ENCODE peak calls at places on chromosomes 16 and 17, in eight cellular contexts. C is CD4-positive, alpha-beta memory T cell; G is heart left ventricle; M is CD8-positive, alpha-beta T cell; T is heart right ventricle; V is psoas muscle; E is PC-3; L is right cardiac atrium. Y is an unnamed sample. For H3K4me1, the result is how much of the 10 kb centered on the place peaks cover.

GRCh38 chr16:85566502-85567100 is 46.5 kb upstream of the GSE1 start:
- DNase-seq in E (no peak), M (no peak), G (no peak), C (no peak), T (no peak), V (no peak), L (no peak), Y (no peak)

GRCh38 chr16:674968-675883 is at the start of gene RHBDL1:
- DNase-seq in V (peak), L (peak), C (no peak), G (no peak), M (no peak), T (no peak), E (no peak), Y (peak)

GRCh38 chr17:73703216-73703615 is 59.0 kb upstream of the SDK2 start:
- DNase-seq in G (no peak), T (no peak), C (no peak), V (no peak), E (no peak), L (no peak), M (no peak), Y (no peak)

GRCh38 chr16:27427538-27427937 is 25.6 kb downstream of the IL21R start:
- DNase-seq in T (no peak), G (peak), L (no peak), V (no peak), M (peak), E (no peak), C (no peak), Y (no peak)

GRCh38 chr16:1102921-1103648 is 7.0 kb upstream of the C1QTNF8 start:
- DNase-seq in L (peak), T (peak), V (peak), G (peak), C (peak), M (peak), E (peak), Y (peak)

GRCh38 chr17:77610518-77610893 is 348.0 kb upstream of the TNRC6C start:
- DNase-seq in G (no peak), L (no peak), T (no peak), V (no peak), M (no peak), E (no peak), C (no peak), Y (no peak)

GRCh38 chr17:55273579-55274370 is 9.0 kb downstream of the HLF start:
- DNase-seq in G (peak), V (peak), L (peak), T (peak), M (no peak), E (no peak), C (no peak), Y (peak)

GRCh38 chr16:78675312-78675711 is 575.9 kb downstream of the WWOX start:
- DNase-seq in C (no peak), M (no peak), L (no peak), E (peak), T (no peak), G (no peak), V (no peak), Y (no peak)

GRCh38 chr17:82603981-82604448 is 44.2 kb downstream of the WDR45B start:
- DNase-seq in V (no peak), C (no peak), T (peak), E (no peak), L (peak), M (peak), G (peak), Y (no peak)

GRCh38 chr16:1645914-1646525 is 32.1 kb upstream of the JPT2 start:
- DNase-seq in T (no peak), G (no peak), E (peak), C (no peak), M (no peak), L (no peak), V (no peak), Y (no peak)

GRCh38 chr17:2487306-2487705 is 24.4 kb downstream of the METTL16 start:
- DNase-seq in V (no peak), T (no peak), C (no peak), G (no peak), E (peak), M (no peak), L (no peak), Y (no peak)

GRCh38 chr17:59545942-59546341 is 19.5 kb upstream of the DHX40 start:
- DNase-seq in T (no peak), M (no peak), E (no peak), L (no peak), C (no peak), V (no peak), G (no peak), Y (no peak)

GRCh38 chr17:78357177-78357586 is 2.7 kb downstream of the SOCS3 start:
- DNase-seq in T (no peak), E (peak), V (peak), M (peak), G (peak), C (no peak), L (peak), Y (no peak)

GRCh38 chr17:57097832-57098421 is 12.9 kb downstream of the AKAP1 start:
- DNase-seq in C (no peak), E (peak), L (peak), G (peak), T (peak), V (no peak), M (no peak), Y (no peak)

GRCh38 chr16:80552277-80552676 is 11.5 kb downstream of the DYNLRB2 start:
- DNase-seq in E (no peak), C (no peak), M (no peak), G (no peak), L (no peak), T (no peak), V (no peak), Y (no peak)

GRCh38 chr17:35809855-35810461 is 674 bp downstream of the TAF15 start:
- DNase-seq in L (no peak), T (no peak), V (no peak), E (no peak), G (no peak), C (no peak), M (no peak), Y (no peak)

DNA sequence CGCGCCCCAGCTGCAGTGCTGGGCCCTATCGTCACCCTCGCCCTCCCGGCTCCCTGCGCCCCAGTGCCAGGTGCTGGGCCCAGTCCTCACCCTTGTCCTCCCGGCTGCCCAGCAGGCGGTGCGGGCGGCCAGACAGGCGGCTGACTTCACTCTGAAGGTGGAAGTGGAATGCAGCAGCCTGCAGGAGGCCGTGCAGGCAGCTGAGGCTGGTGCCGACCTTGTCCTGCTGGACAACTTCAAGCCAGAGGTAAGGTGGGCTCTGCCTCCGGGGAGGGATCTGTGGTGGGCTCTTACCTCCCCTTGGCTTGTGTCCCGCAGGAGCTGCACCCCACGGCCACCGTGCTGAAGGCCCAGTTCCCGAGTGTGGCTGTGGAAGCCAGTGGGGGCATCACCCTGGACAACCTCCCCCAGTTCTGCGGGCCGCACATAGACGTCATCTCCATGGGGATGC is 17.9 kb downstream of the QPRT start:
- DNase-seq in M (no peak), G (no peak), C (no peak), V (no peak), T (no peak), L (peak), E (no peak), Y (no peak)
- H3K4me1 ChIP-seq in M (under half), G (under half), C (under half), V (under half), T (under half), L (under half), E (under half), Y (under half)

DNA sequence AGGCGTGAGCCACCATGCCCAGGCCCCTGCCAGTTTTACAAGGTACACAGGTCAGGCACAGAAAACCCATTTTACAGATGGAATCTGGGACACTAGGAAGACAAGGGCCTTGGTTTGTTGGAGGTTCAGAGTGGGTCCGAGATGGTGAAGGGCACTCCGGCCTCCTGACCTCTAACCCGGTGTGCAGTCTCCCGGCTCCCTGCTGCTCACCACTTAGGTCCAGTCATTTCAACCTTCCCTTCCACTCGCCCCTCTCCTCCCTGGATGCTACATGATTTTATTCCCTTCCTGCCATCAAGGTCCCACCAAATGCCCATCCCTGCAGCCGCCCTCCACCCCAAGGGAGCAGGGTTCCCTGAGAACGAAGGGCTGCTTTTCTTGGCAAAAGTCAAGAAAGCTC is 8.7 kb downstream of the ITGAX start:
- DNase-seq in T (no peak), L (no peak), M (no peak), V (no peak), G (no peak), C (no peak), E (no peak), Y (no peak)
- H3K4me1 ChIP-seq in T (under half), L (under half), M (under half), V (under half), G (under half), C (under half), E (under half), Y (under half)

GRCh38 chr16:66933776-66934137 is 445 bp downstream of the CIAO2B start:
- DNase-seq in E (peak), G (no peak), C (no peak), L (no peak), T (no peak), V (no peak), M (no peak), Y (no peak)

GRCh38 chr16:66931665-66932064 is 2.5 kb downstream of the CIAO2B start:
- DNase-seq in G (no peak), E (no peak), C (no peak), L (no peak), V (no peak), T (no peak), M (no peak), Y (no peak)

GRCh38 chr16:66930189-66930588 is 4.0 kb downstream of the CIAO2B start:
- DNase-seq in V (peak), E (peak), T (no peak), M (no peak), G (no peak), C (no peak), L (no peak), Y (no peak)

GRCh38 chr16:66934138-66934838 is at the start of gene CIAO2B:
- DNase-seq in T (peak), E (peak), G (peak), V (peak), L (peak), C (peak), M (peak), Y (peak)

DNA sequence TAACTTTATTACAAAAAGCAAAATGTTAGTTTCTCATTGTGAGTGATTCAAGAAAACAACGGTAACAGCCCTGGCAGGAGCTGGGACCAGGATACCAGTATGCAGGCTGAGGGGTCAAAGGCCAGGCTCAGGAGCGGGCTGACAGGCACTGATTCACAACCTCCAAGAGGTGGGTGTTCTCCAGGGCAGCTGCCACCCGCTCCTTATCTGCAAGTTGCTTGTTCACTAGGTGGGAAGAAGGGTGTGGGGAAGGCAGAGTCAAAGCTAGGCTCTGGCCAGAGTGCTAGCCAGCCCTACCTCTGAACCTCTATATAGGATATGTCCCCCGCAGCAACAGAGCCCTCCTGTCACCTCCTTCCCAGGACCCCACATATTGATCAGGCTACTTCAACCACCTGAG is 2.1 kb downstream of the CIAO2B start:
- DNase-seq in T (no peak), L (no peak), C (no peak), G (no peak), E (no peak), V (no peak), M (no peak), Y (no peak)
- H3K4me1 ChIP-seq in T (under half), L (under half), C (under half), G (half or more), E (under half), V (half or more), M (under half), Y (under half)

GRCh38 chr17:75777243-75777922 is 7.2 kb upstream of the UNK start:
- DNase-seq in E (no peak), V (no peak), G (no peak), C (peak), L (peak), M (no peak), T (no peak), Y (no peak)
- H3K4me1 ChIP-seq in E (under half), V (under half), G (under half), C (under half), L (under half), M (under half), T (under half), Y (under half)

GRCh38 chr16:13864689-13865088 is 55.3 kb upstream of the ERCC4 start:
- DNase-seq in C (no peak), V (no peak), E (no peak), G (no peak), T (no peak), M (no peak), L (no peak), Y (no peak)
- H3K4me1 ChIP-seq in C (under half), V (under half), E (under half), G (under half), T (under half), M (under half), L (under half), Y (under half)

GRCh38 chr17:44844390-44844830 is 3.3 kb upstream of the HIGD1B start:
- DNase-seq in M (no peak), L (no peak), T (peak), E (no peak), C (no peak), G (peak), V (no peak), Y (no peak)

GRCh38 chr17:44847581-44847980 is at the start of gene HIGD1B:
- DNase-seq in V (no peak), M (no peak), E (no peak), L (no peak), T (peak), C (no peak), G (peak), Y (no peak)

GRCh38 chr17:44848257-44848795 is 643 bp downstream of the HIGD1B start:
- DNase-seq in E (no peak), C (no peak), G (no peak), L (no peak), V (no peak), M (no peak), T (no peak), Y (no peak)

GRCh38 chr17:44848961-44849489 is 1.3 kb downstream of the HIGD1B start:
- DNase-seq in G (no peak), L (no peak), T (no peak), M (no peak), V (no peak), C (no peak), E (no peak), Y (no peak)

GRCh38 chr17:44846206-44846605 is 1.5 kb upstream of the HIGD1B start:
- DNase-seq in M (no peak), G (no peak), V (no peak), T (no peak), E (no peak), L (no peak), C (no peak), Y (no peak)
- H3K4me1 ChIP-seq in M (under half), G (under half), V (under half), T (under half), E (under half), L (under half), C (under half), Y (under half)

GRCh38 chr17:31401456-31402254 is 10.2 kb downstream of the RAB11FIP4 start:
- DNase-seq in M (no peak), G (no peak), T (no peak), V (no peak), C (no peak), L (no peak), E (no peak), Y (no peak)

GRCh38 chr17:31400481-31400950 is 9.0 kb downstream of the RAB11FIP4 start:
- DNase-seq in L (no peak), G (no peak), E (no peak), C (no peak), V (no peak), M (no peak), T (no peak), Y (no peak)

GRCh38 chr17:31405941-31406371 is 14.5 kb downstream of the RAB11FIP4 start:
- DNase-seq in L (no peak), C (no peak), M (no peak), V (no peak), G (no peak), E (no peak), T (no peak), Y (no peak)

GRCh38 chr17:31408586-31408985 is 17.1 kb downstream of the RAB11FIP4 start:
- DNase-seq in G (no peak), T (no peak), E (no peak), M (no peak), V (no peak), L (no peak), C (no peak), Y (no peak)

GRCh38 chr17:31404028-31404949 is 12.8 kb downstream of the RAB11FIP4 start:
- DNase-seq in M (no peak), V (no peak), G (no peak), T (no peak), E (peak), L (no peak), C (no peak), Y (no peak)
- H3K4me1 ChIP-seq in M (under half), V (under half), G (under half), T (under half), E (under half), L (under half), C (under half), Y (under half)